ENCODE peak calls at places on chromosome 13, in ten cellular contexts. X, S, F, K, O, C, L, B, I and W are unnamed samples.

GRCh38 chr13:93227280-93227905 is 786 bp downstream of the GPC6 start:
- DNase-seq in I (no peak), L (peak; percentile 35), C (no peak), S (no peak), F (no peak), B (peak; percentile 50), X (peak; percentile 21), K (peak; percentile 85), O (no peak), W (peak; percentile 80)

GRCh38 chr13:85798999-85799646 is at the start of gene SLITRK6:
- DNase-seq in L (no peak), C (no peak), I (no peak), S (no peak), F (no peak), X (peak; percentile 80), B (no peak), K (peak; percentile 73), O (peak; percentile 47), W (peak; percentile 79)

GRCh38 chr13:50393641-50394040 is 378.4 kb downstream of the KCNRG start:
- DNase-seq in K (peak; percentile 74), X (no peak), S (no peak), L (peak; percentile 79), I (no peak), C (no peak), F (no peak), B (peak; percentile 69), O (no peak), W (peak; percentile 47)

GRCh38 chr13:113548171-113548641 is 36.3 kb upstream of the TFDP1 start:
- DNase-seq in S (no peak), L (peak; percentile 35), I (no peak), X (no peak), B (no peak), F (peak; percentile 69), K (peak; percentile 54), C (no peak), O (no peak), W (peak; percentile 75)

GRCh38 chr13:47798906-47799305 is 202.2 kb downstream of the SUCLA2 start:
- DNase-seq in O (no peak), B (no peak), C (no peak), F (no peak), S (no peak), K (peak; percentile 40), I (no peak), X (no peak), L (no peak), W (peak; percentile 25)

GRCh38 chr13:59000770-59001169 is 1163.0 kb downstream of the DIAPH3 start:
- DNase-seq in S (no peak), L (no peak), O (no peak), B (no peak), C (no peak), F (no peak), K (no peak), X (no peak), I (no peak), W (no peak)

GRCh38 chr13:113947321-113948033 is 26.4 kb downstream of the C13orf46 start:
- DNase-seq in K (peak; percentile 47), O (no peak), B (no peak), L (no peak), X (no peak), S (no peak), I (no peak), C (no peak), F (peak; percentile 65), W (no peak)

GRCh38 chr13:27954406-27954851 is 14.7 kb downstream of the CDX2 start:
- DNase-seq in K (peak; percentile 54), S (no peak), B (no peak), C (no peak), F (no peak), O (no peak), I (no peak), L (peak; percentile 56), X (no peak), W (no peak)

GRCh38 chr13:102461302-102461701 is 59.5 kb upstream of the FGF14 start:
- DNase-seq in I (no peak), K (no peak), L (no peak), X (no peak), C (no peak), S (no peak), O (no peak), F (no peak), B (no peak), W (no peak)

GRCh38 chr13:112618501-112618900 is 30.5 kb upstream of the TUBGCP3 start:
- DNase-seq in O (no peak), F (peak; percentile 21), I (no peak), K (no peak), X (no peak), B (no peak), S (no peak), C (no peak), L (no peak), W (no peak)

GRCh38 chr13:79637086-79637763 is 156.3 kb downstream of the NDFIP2 start:
- DNase-seq in C (no peak), S (no peak), I (no peak), X (no peak), B (no peak), K (no peak), O (no peak), L (no peak), F (peak; percentile 78), W (no peak)

GRCh38 chr13:51764184-51765141 is 39.5 kb downstream of the DHRS12 start:
- DNase-seq in C (no peak), K (peak; percentile 31), L (peak; percentile 50), O (no peak), S (no peak), B (no peak), F (peak; percentile 83), I (peak; percentile 40), X (peak; percentile 48), W (peak; percentile 74)

GRCh38 chr13:50941146-50941545 is 31.6 kb downstream of the RNASEH2B start:
- DNase-seq in S (no peak), X (no peak), I (no peak), C (no peak), L (no peak), B (no peak), K (no peak), O (no peak), F (no peak), W (no peak)

GRCh38 chr13:31859546-31859945 is 120.2 kb downstream of the RXFP2 start:
- DNase-seq in F (no peak), L (peak; percentile 71), K (peak; percentile 7), I (no peak), X (no peak), C (no peak), B (no peak), O (no peak), S (no peak), W (no peak)

GRCh38 chr13:59823495-59823894 is 340.2 kb downstream of the DIAPH3 start:
- DNase-seq in K (no peak), C (no peak), S (no peak), X (no peak), O (no peak), F (no peak), I (no peak), L (no peak), B (no peak), W (peak; percentile 35)

GRCh38 chr13:33025220-33025744 is 9.1 kb downstream of the KL start:
- DNase-seq in X (no peak), L (no peak), C (no peak), B (no peak), S (no peak), F (no peak), I (no peak), O (no peak), K (no peak), W (no peak)